ENCODE peak calls at places on chromosome 2, in four cellular contexts. N, A, Q and P are unnamed samples.

GRCh38 chr2:30361751-30362394 is 85.2 kb upstream of the LCLAT1 start:
- DNase-seq in N (no peak), A (no peak), Q (no peak), P (no peak)

GRCh38 chr2:10079931-10080535 is at the start of gene CYS1:
- DNase-seq in N (no peak), A (peak; percentile 35), Q (peak; percentile 81), P (no peak)

GRCh38 chr2:71892896-71893295 is 254.8 kb downstream of the CYP26B1 start:
- DNase-seq in N (no peak), A (no peak), Q (peak; percentile 7), P (no peak)

GRCh38 chr2:190649035-190649797 is at the start of gene NAB1:
- DNase-seq in N (peak; percentile 15), A (peak; percentile 35), Q (peak; percentile 77), P (no peak)

GRCh38 chr2:132416080-132416911 is at the start of gene GPR39:
- DNase-seq in N (peak; percentile 92), A (peak; percentile 31), Q (peak; percentile 75), P (peak; percentile 94)

GRCh38 chr2:40242315-40242714 is 209.6 kb downstream of the SLC8A1 start:
- DNase-seq in N (no peak), A (no peak), Q (no peak), P (no peak)

GRCh38 chr2:105732096-105732495 is 12.6 kb upstream of the NCK2 start:
- DNase-seq in N (no peak), A (no peak), Q (no peak), P (no peak)

GRCh38 chr2:146572598-146572997 is 1272.2 kb upstream of the ACVR2A start:
- DNase-seq in N (no peak), A (no peak), Q (no peak), P (no peak)

GRCh38 chr2:95323347-95324155 is 26.4 kb downstream of the KCNIP3 start:
- DNase-seq in N (peak; percentile 25), A (peak; percentile 49), Q (peak; percentile 61), P (peak; percentile 55)

GRCh38 chr2:11389551-11390528 is 45.4 kb upstream of the ROCK2 start:
- DNase-seq in N (peak; percentile 93), A (no peak), Q (no peak), P (no peak)

GRCh38 chr2:98803747-98804650 is 73.1 kb upstream of the MGAT4A start:
- DNase-seq in N (no peak), A (no peak), Q (no peak), P (no peak)

GRCh38 chr2:240789501-240790369 is 30.3 kb downstream of the KIF1A start:
- DNase-seq in N (no peak), A (no peak), Q (no peak), P (no peak)

GRCh38 chr2:185372188-185372587 is 366.4 kb upstream of the FSIP2 start:
- DNase-seq in N (no peak), A (no peak), Q (no peak), P (no peak)

DNA sequence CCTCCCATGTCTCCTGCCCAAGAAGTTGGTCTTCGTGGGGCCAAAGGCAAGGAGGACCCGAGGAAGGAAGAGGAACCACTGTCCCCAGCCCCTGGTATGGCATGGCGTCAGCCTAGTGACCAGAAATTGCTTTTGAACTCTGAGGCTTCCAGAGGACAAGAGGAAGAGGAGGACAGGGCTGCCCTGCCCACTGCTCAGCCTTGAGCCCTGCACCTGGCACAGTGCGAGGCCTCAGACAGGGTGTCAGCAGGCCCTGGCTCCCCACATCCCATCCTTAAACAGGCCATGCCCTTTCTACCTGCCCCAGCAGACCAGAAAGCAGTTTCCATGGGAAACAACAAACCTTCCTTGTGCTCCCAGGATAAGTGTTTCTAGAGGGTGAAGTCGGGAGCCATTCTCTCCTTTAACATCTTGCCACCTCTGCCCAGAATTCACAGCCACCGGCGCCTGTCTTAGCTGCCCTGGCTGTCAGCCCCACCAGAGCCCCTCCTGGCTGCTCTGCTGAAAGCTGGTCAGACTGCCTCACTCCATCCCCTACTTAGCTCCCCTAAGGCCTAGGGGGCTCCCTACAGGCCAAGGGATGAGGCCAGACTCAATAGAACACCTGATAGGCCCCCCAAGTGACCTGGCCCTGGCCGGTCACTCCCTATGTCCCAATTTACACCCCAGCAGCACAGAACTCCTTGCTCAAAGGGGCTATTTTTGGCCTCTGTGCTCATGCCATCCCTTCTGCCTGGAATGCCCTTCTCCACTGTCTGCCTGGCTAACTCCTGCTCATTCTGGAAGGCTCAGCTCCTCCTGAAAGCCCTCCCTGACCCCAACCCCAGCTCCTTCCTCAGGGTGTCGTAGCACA is 20.6 kb downstream of the ATOH8 start:
- DNase-seq in N (no peak), A (no peak), Q (no peak), P (no peak)
- TF ChIP-seq POLR2AphosphoS5 in N (no peak), A (no peak), Q (no peak), P (no peak)

DNA sequence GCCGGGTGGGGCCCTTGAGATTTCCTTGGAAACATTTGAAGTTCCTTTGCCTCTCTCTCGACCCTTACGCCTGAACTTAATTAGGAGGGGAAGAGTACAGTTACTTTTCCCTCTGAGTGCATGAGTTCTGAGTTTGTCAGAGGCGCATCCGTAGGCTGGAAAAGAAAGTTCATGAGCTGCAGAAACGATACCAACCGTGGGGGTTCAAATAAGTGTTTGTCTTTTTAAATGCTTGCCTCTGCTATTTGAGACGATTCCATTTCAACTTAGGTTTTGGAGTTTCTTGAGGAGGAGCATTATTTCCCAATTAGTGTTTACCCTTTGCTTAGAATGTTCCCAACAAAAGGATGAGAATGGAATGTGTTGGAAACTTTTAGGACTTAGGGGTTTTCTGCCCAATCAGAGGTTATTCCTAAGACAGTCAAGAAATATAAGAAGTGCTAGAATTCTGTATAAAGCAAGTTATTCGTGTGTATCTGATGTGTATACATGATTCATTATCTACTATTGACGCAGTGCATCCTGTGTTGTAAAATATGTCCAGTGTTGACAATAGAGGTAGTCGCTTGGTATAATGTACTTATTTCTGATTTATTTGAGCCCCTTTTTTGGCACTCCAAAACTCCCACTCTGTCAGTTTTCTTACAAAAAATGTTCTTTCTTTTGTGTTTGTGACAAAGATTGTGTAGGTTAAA is 733 bp downstream of the PIKFYVE start:
- DNase-seq in N (no peak), A (no peak), Q (no peak), P (no peak)
- TF ChIP-seq FOSL1 in N (no peak), A (no peak), Q (no peak), P (no peak)

GRCh38 chr2:88165604-88166003 is 4.5 kb upstream of the THNSL2 start:
- DNase-seq in N (no peak), A (no peak), Q (no peak), P (no peak)
- TF ChIP-seq POLR2AphosphoS5 in N (no peak), A (no peak), Q (no peak), P (no peak)

DNA sequence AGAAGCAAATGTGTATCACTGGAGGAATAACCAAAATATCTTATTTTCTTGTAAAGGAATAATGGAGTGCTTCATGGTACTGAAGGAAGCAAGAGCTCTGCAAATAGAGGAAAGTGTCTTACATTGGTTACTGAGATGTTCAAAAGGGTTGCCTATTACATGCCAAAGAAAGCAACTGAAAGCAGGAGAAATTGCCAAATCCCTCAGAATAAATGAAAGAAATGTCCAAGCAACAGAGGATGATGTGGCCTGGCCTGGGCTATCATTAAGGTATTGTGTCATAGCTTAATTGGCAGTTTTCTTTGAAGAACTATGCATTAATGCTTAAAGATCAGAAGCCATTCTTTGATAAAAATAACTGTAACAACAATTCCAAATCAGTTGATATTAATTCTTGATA is 173.7 kb downstream of the RAB3GAP1 start:
- DNase-seq in N (no peak), A (no peak), Q (no peak), P (no peak)
- TF ChIP-seq FOSL1 in N (no peak), A (no peak), Q (no peak), P (no peak)